ENCODE peak calls at places on chromosomes 2 and 18, in ten cellular contexts. E is IMR-90, Q is upper lobe of right lung, Z is left lung, L is mucosa of descending colon, C is body of pancreas, W is RWPE2, O is mammary epithelial cell, M is BJ, F is transverse colon. T is an unnamed sample. For H3K36me3, the result is how much of the 10 kb centered on the place peaks cover.

GRCh38 chr2:162118166-162119031 is 33.6 kb downstream of the GCG start:
- DNase-seq in W (no peak), Z (no peak), L (no peak), C (peak), Q (no peak), F (no peak), O (peak), E (peak), M (peak), T (peak)

GRCh38 chr18:74515620-74516231 is 18.6 kb upstream of the CNDP1 start:
- DNase-seq in M (no peak), Q (no peak), W (no peak), Z (no peak), L (no peak), C (peak), O (peak), F (no peak), E (no peak), T (no peak)

GRCh38 chr2:232979871-232980461 is 33.1 kb downstream of the NGEF start:
- DNase-seq in E (peak), F (peak), Z (no peak), O (peak), Q (no peak), L (peak), C (no peak), W (peak), M (peak), T (peak)

GRCh38 chr2:227856697-227857096 is 14.7 kb upstream of the DAW1 start:
- DNase-seq in E (no peak), Z (no peak), C (no peak), W (no peak), M (no peak), Q (no peak), O (no peak), L (no peak), F (no peak), T (peak)

GRCh38 chr2:218291934-218292699 is at the start of gene TMBIM1:
- DNase-seq in O (peak), F (peak), Q (peak), L (peak), E (peak), W (no peak), C (peak), Z (peak), M (no peak), T (peak)

GRCh38 chr2:74052732-74053712 is 68.3 kb downstream of the TET3 start:
- DNase-seq in C (no peak), W (no peak), L (no peak), O (no peak), F (no peak), E (no peak), M (no peak), Q (no peak), Z (no peak), T (no peak)

GRCh38 chr18:21979171-21979560 is 190.2 kb upstream of the GATA6 start:
- DNase-seq in M (no peak), C (no peak), L (no peak), W (no peak), O (no peak), E (no peak), Q (no peak), F (no peak), Z (no peak), T (no peak)

GRCh38 chr2:234691968-234692955 is 195.4 kb upstream of the ARL4C start:
- DNase-seq in Q (no peak), M (no peak), E (no peak), F (no peak), Z (no peak), O (no peak), L (no peak), W (no peak), C (no peak), T (no peak)

GRCh38 chr2:20576598-20577115 is 74.2 kb downstream of the HS1BP3 start:
- DNase-seq in M (no peak), C (no peak), W (no peak), O (no peak), E (no peak), F (no peak), L (no peak), Z (no peak), Q (no peak), T (no peak)

GRCh38 chr2:74632209-74632938 is 15.8 kb downstream of the M1AP start:
- DNase-seq in Z (peak), F (no peak), W (no peak), E (peak), Q (no peak), L (no peak), C (peak), M (no peak), O (no peak), T (peak)

GRCh38 chr18:57837917-57838548 is 34.9 kb upstream of the ATP8B1 start:
- DNase-seq in M (no peak), F (no peak), C (no peak), W (no peak), O (peak), L (no peak), Q (no peak), E (peak), Z (no peak), T (peak)

GRCh38 chr2:215967590-215968373 is 45.6 kb downstream of the MREG start:
- DNase-seq in Z (no peak), Q (no peak), C (no peak), E (peak), M (no peak), L (no peak), O (peak), W (no peak), F (no peak), T (no peak)

GRCh38 chr2:240573071-240573515 is 4.8 kb downstream of the RNPEPL1 start:
- DNase-seq in Q (peak), C (peak), Z (no peak), W (peak), E (no peak), M (no peak), O (no peak), L (peak), F (no peak), T (no peak)

GRCh38 chr2:120862254-120863172 is 126.8 kb downstream of the GLI2 start:
- DNase-seq in L (no peak), M (no peak), C (no peak), Z (no peak), Q (peak), O (no peak), E (no peak), F (no peak), W (peak), T (no peak)

GRCh38 chr2:65800998-65801397 is 368.6 kb upstream of the SPRED2 start:
- DNase-seq in Q (no peak), F (peak), O (peak), Z (no peak), M (no peak), W (no peak), L (no peak), E (peak), C (peak), T (peak)

GRCh38 chr2:54666131-54666637 is 57.3 kb upstream of the EML6 start:
- DNase-seq in Q (no peak), W (no peak), E (peak), M (peak), L (no peak), O (no peak), C (no peak), Z (no peak), F (no peak), T (peak)

GRCh38 chr2:152395132-152396024 is 60.4 kb downstream of the FMNL2 start:
- DNase-seq in Q (no peak), W (no peak), Z (no peak), F (no peak), L (no peak), O (no peak), E (peak), C (peak), M (no peak), T (no peak)

GRCh38 chr2:186599186-186599778 is 9.4 kb downstream of the ITGAV start:
- DNase-seq in F (no peak), L (no peak), Z (no peak), Q (no peak), O (no peak), E (peak), W (no peak), M (no peak), C (no peak), T (no peak)

GRCh38 chr2:105691942-105692341 is 52.8 kb upstream of the NCK2 start:
- DNase-seq in L (no peak), M (no peak), F (no peak), W (no peak), Q (no peak), C (no peak), Z (no peak), O (no peak), E (no peak), T (no peak)

GRCh38 chr2:124081154-124081771 is 56.2 kb downstream of the CNTNAP5 start:
- DNase-seq in Z (no peak), Q (no peak), C (no peak), W (no peak), F (no peak), L (no peak), E (no peak), O (no peak), M (no peak), T (peak)

GRCh38 chr2:57602738-57603137 is 443.9 kb upstream of the VRK2 start:
- DNase-seq in F (no peak), Q (no peak), C (no peak), E (no peak), L (no peak), W (no peak), M (no peak), O (no peak), Z (no peak), T (no peak)

GRCh38 chr2:233247116-233247515 is 4.4 kb upstream of the ATG16L1 start:
- DNase-seq in Z (no peak), C (no peak), L (no peak), M (no peak), F (no peak), W (no peak), Q (no peak), E (no peak), O (peak), T (no peak)

GRCh38 chr18:55353806-55354205 is 234.2 kb downstream of the TCF4 start:
- DNase-seq in Z (no peak), E (no peak), L (no peak), M (no peak), W (no peak), C (no peak), F (no peak), Q (no peak), O (no peak), T (peak)

GRCh38 chr2:183530333-183530901 is 406.2 kb downstream of the NUP35 start:
- DNase-seq in E (no peak), Q (no peak), O (no peak), M (no peak), Z (no peak), C (no peak), F (no peak), L (no peak), W (no peak), T (no peak)

GRCh38 chr18:47985837-47986236 is 55.4 kb upstream of the SMAD2 start:
- DNase-seq in Q (no peak), E (no peak), F (no peak), C (no peak), M (no peak), W (no peak), O (no peak), L (no peak), Z (no peak), T (no peak)

GRCh38 chr2:124804014-124804940 is 779.2 kb downstream of the CNTNAP5 start:
- DNase-seq in L (no peak), W (no peak), C (peak), M (no peak), Q (no peak), E (peak), O (peak), F (peak), Z (no peak), T (peak)

GRCh38 chr2:135154962-135155361 is 102.9 kb downstream of the RAB3GAP1 start:
- DNase-seq in O (no peak), E (no peak), L (no peak), Z (no peak), F (no peak), C (no peak), M (no peak), W (no peak), Q (no peak), T (no peak)
- H3K36me3 ChIP-seq in O (under half), E (under half), L (under half), Z (under half), F (under half), C (under half), M (under half), W (half or more), Q (half or more), T (under half)

GRCh38 chr2:237438082-237438925 is 24.3 kb upstream of the COL6A3 start:
- DNase-seq in F (peak), M (no peak), C (peak), O (no peak), E (no peak), W (no peak), L (no peak), Q (no peak), Z (no peak), T (peak)

GRCh38 chr2:237434916-237435315 is 21.0 kb upstream of the COL6A3 start:
- DNase-seq in Z (no peak), F (peak), C (no peak), O (no peak), M (no peak), E (peak), L (peak), W (no peak), Q (no peak), T (peak)

GRCh38 chr2:237433920-237434319 is 20.0 kb upstream of the COL6A3 start:
- DNase-seq in Z (no peak), O (no peak), F (no peak), M (no peak), C (no peak), L (no peak), E (no peak), Q (no peak), W (no peak), T (no peak)

GRCh38 chr2:237437566-237437965 is 23.6 kb upstream of the COL6A3 start:
- DNase-seq in L (no peak), Z (no peak), O (no peak), W (no peak), M (no peak), F (no peak), Q (no peak), E (no peak), C (no peak), T (no peak)

DNA sequence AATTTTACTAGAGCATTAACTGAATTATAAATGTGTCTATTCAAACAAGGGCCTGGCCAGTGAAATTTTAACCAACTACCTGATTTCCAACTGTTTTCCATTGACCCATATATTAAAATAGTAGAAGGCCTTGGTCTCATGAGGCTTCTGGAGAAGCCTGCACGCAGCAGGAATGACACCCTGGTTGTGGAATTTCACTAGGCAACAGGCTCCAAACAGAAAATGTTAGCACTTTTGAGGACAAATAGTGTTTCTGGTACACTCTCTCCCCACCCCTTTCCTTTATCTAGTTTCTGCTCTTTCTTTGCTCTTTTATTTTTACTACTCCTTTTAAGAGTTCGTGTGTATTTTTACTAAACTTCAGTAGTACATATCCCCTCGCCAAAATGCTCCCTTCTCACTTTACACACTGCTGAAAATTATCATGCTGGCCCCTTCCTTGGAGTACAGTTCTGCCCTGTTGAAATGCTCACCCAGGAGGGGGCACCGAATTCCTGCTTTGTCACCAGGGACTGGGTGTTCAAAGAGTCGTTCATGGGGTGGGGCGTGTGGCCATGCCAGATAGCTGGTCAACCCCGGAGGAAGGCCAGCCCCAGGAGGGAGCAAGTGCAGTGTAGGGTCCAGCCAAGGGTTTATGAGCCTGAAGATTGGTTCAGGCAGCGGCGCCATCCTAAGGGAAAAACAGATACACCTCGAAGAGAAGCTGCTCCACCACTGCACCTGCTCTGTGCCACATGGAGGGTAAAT is 22.1 kb upstream of the COL6A3 start:
- DNase-seq in Q (no peak), L (no peak), F (no peak), O (no peak), E (peak), M (no peak), W (no peak), C (no peak), Z (no peak), T (peak)
- TF ChIP-seq CTCF in Q (no peak), L (no peak), F (no peak), O (no peak), E (peak), M (no peak), W (no peak), C (no peak), Z (no peak), T (no peak)

DNA sequence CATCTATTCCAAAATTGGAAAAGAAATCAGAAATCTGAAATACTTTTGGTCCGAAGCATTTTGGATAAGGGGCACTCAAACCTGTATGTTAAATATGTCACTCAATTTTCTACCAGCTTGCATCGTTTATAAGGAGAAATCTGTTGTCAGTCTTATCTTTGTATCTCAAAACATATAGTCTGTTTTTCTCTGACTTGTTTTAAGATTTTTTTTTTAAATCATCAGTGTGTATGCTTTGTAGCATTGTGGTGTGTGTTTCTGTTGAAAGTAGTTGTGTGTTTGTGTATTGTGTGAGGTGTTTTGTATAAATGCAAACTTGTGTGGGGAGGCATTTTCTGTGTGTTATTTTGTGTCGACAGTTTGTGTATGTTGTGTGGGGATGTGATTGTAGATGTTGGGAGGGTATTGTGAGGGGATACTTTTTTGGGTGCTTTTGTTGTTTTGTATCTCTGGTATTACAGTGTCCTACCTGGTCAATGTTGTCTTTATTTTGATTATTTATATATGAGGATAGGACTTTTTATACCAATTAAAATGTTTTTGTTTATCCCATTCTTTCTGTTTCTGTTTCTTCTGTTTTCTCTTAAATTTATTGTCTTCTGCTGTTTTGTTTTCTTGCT is 30.9 kb downstream of the SMCHD1 start:
- DNase-seq in M (no peak), O (no peak), Q (no peak), F (no peak), W (no peak), L (no peak), E (no peak), C (no peak), Z (no peak), T (no peak)
- H3K36me3 ChIP-seq in M (under half), O (under half), Q (under half), F (under half), W (half or more), L (under half), E (under half), C (under half), Z (under half), T (under half)

GRCh38 chr2:46389417-46389916 is 89.9 kb upstream of the TMEM247 start:
- DNase-seq in O (no peak), C (no peak), M (no peak), Q (no peak), W (no peak), F (no peak), L (no peak), E (peak), Z (no peak), T (no peak)
- TF ChIP-seq CTCF in O (no peak), C (no peak), M (no peak), Q (no peak), W (no peak), F (no peak), L (no peak), E (peak), Z (no peak), T (no peak)

T was measured in fibroblast of lung.